ENCODE peak calls at places on chromosomes 2 and 18, in six cellular contexts. B is neuronal stem cell, D is hepatocyte, Y is astrocyte, W is neural progenitor cell, L is H1. O is an unnamed sample.

GRCh38 chr2:51553456-51553855 is 521.5 kb upstream of the NRXN1 start:
- DNase-seq in B (no peak), D (no peak), Y (no peak), W (no peak), L (no peak), O (no peak)

GRCh38 chr18:39062426-39062825 is 1496.8 kb upstream of the CELF4 start:
- DNase-seq in B (no peak), D (no peak), Y (no peak), W (no peak), L (no peak), O (no peak)

GRCh38 chr18:59323931-59324622 is 5.6 kb upstream of the CPLX4 start:
- DNase-seq in B (no peak), D (no peak), Y (peak; percentile 69), W (peak; percentile 26), L (no peak), O (no peak)

GRCh38 chr2:106816974-106817373 is 69.0 kb downstream of the ST6GAL2 start:
- DNase-seq in B (no peak), D (no peak), Y (no peak), W (no peak), L (no peak), O (no peak)

GRCh38 chr2:229392214-229392613 is 121.1 kb upstream of the PID1 start:
- DNase-seq in B (no peak), D (no peak), Y (peak; percentile 89), W (no peak), L (no peak), O (no peak)

GRCh38 chr2:120715356-120715755 is 20.3 kb upstream of the GLI2 start:
- DNase-seq in B (no peak), D (no peak), Y (no peak), W (no peak), L (no peak), O (no peak)

GRCh38 chr2:203688798-203689197 is 17.6 kb upstream of the CD28 start:
- DNase-seq in B (no peak), D (peak; percentile 25), Y (peak; percentile 86), W (peak; percentile 6), L (no peak), O (no peak)

GRCh38 chr2:214843823-214844222 is 34.3 kb upstream of the BARD1 start:
- DNase-seq in B (no peak), D (no peak), Y (no peak), W (no peak), L (no peak), O (no peak)

GRCh38 chr2:109380502-109381326 is 233.1 kb downstream of the SEPTIN10 start:
- DNase-seq in B (no peak), D (no peak), Y (peak; percentile 24), W (no peak), L (peak; percentile 32), O (peak; percentile 41)

GRCh38 chr2:113129519-113130078 is 2.2 kb downstream of the IL1RN start:
- DNase-seq in B (no peak), D (no peak), Y (no peak), W (no peak), L (peak; percentile 7), O (no peak)

GRCh38 chr18:12645751-12646203 is 12.1 kb downstream of the SPIRE1 start:
- DNase-seq in B (no peak), D (peak; percentile 23), Y (no peak), W (no peak), L (no peak), O (peak; percentile 38)

GRCh38 chr2:188974184-188974583 is at the start of gene COL3A1:
- DNase-seq in B (no peak), D (peak; percentile 78), Y (peak; percentile 74), W (no peak), L (no peak), O (no peak)

GRCh38 chr18:36127866-36128845 is 984 bp downstream of the SLC39A6 start:
- DNase-seq in B (peak; percentile 1), D (peak; percentile 46), Y (peak; percentile 38), W (peak; percentile 55), L (no peak), O (peak; percentile 5)

GRCh38 chr2:17162721-17163120 is 355.5 kb downstream of the RAD51AP2 start:
- DNase-seq in B (no peak), D (peak; percentile 11), Y (no peak), W (no peak), L (no peak), O (no peak)

GRCh38 chr2:36452279-36452678 is 96.7 kb downstream of the CRIM1 start:
- DNase-seq in B (no peak), D (no peak), Y (peak; percentile 69), W (no peak), L (no peak), O (peak; percentile 20)

GRCh38 chr2:179729961-179730360 is 131.5 kb downstream of the ZNF385B start:
- DNase-seq in B (no peak), D (no peak), Y (no peak), W (no peak), L (no peak), O (no peak)

GRCh38 chr18:58605027-58606020 is 23.6 kb downstream of the ALPK2 start:
- DNase-seq in B (no peak), D (no peak), Y (peak; percentile 94), W (no peak), L (no peak), O (peak; percentile 79)

GRCh38 chr2:53782681-53783080 is 4.1 kb downstream of the ASB3 start:
- DNase-seq in B (no peak), D (no peak), Y (no peak), W (no peak), L (no peak), O (no peak)

GRCh38 chr2:66494708-66495107 is 59.8 kb downstream of the MEIS1 start:
- DNase-seq in B (no peak), D (no peak), Y (peak; percentile 89), W (no peak), L (no peak), O (peak; percentile 88)

GRCh38 chr2:12170151-12170550 is 423.7 kb downstream of the LPIN1 start:
- DNase-seq in B (no peak), D (no peak), Y (no peak), W (no peak), L (no peak), O (no peak)

GRCh38 chr2:12169721-12170120 is 423.3 kb downstream of the LPIN1 start:
- DNase-seq in B (no peak), D (peak; percentile 30), Y (peak; percentile 95), W (peak; percentile 31), L (no peak), O (no peak)

GRCh38 chr2:12167525-12168317 is 421.3 kb downstream of the LPIN1 start:
- DNase-seq in B (peak; percentile 38), D (no peak), Y (no peak), W (peak; percentile 78), L (peak; percentile 58), O (no peak)

GRCh38 chr2:12168354-12169059 is 422.1 kb downstream of the LPIN1 start:
- DNase-seq in B (no peak), D (no peak), Y (no peak), W (no peak), L (no peak), O (no peak)

GRCh38 chr2:12169060-12169406 is 422.6 kb downstream of the LPIN1 start:
- DNase-seq in B (no peak), D (no peak), Y (peak; percentile 94), W (no peak), L (no peak), O (no peak)
- H3K4me3 ChIP-seq in B (no peak overlapping the region), D (no peak overlapping the region), Y (no peak overlapping the region), W (no peak overlapping the region), L (no peak overlapping the region), O (no peak overlapping the region)

GRCh38 chr2:128378231-128379020 is 59.8 kb upstream of the HS6ST1 start:
- DNase-seq in B (no peak), D (no peak), Y (no peak), W (no peak), L (no peak), O (no peak)
- H2AFZ ChIP-seq in B (peak overlapping the region; percentile 56), D (no peak overlapping the region), Y (peak overlapping the region; percentile 81), W (no peak overlapping the region), L (peak overlapping the region; percentile 18), O (no peak overlapping the region)

DNA sequence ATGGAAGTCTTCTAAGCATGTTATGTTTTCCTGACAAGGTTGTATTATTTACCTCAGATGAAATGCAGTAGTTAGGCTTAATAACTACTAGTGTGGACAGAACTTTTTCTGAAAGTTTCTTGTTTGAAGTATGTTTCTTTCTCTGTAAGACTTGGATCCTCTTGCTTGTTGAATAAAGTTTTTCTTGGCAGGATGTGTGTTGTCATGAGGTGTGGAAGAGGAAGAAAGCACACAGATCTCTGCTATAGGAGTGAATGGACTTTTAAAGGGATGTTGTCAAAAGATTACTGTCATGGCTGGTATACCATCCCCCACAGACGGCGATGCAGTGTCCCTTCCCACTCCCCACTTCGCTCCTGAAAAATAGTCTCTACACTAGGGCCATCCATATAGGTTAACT is 2.6 kb downstream of the CAB39 start:
- DNase-seq in B (no peak), D (no peak), Y (peak; percentile 35), W (no peak), L (no peak), O (no peak)
- H3K4me3 ChIP-seq in B (no peak overlapping the region), D (peak overlapping the region; percentile 98), Y (peak overlapping the region; percentile 8), W (no peak overlapping the region), L (no peak overlapping the region), O (peak overlapping the region; percentile 100)

DNA sequence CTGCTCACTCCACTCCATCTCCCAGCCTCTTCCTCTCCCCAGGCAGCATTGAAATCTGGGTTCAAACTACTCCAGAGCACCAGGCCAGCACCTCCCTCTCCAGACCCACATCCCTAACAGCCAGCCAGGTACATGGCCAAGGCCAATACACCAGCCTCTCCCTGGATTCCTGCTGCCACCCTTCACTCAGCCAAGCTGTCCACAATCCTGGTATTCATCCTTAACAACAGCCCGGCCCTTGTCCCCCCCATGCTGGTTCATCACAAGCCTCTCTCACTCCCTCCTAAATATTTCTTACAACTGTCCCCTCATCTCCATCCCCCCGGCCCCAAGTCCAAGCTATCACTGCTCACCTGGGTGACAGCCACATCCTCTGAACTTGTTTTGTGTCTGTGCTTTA is 129.9 kb upstream of the HAAO start:
- DNase-seq in B (no peak), D (no peak), Y (no peak), W (no peak), L (no peak), O (no peak)
- H2AFZ ChIP-seq in B (peak overlapping the region; percentile 16), D (no peak overlapping the region), Y (no peak overlapping the region), W (no peak overlapping the region), L (no peak overlapping the region), O (no peak overlapping the region)

GRCh38 chr2:118010470-118010869 is 3.4 kb downstream of the CCDC93 start:
- DNase-seq in B (no peak), D (no peak), Y (no peak), W (no peak), L (no peak), O (no peak)

GRCh38 chr2:118014492-118014824 is 588 bp upstream of the CCDC93 start:
- DNase-seq in B (no peak), D (no peak), Y (no peak), W (peak; percentile 52), L (no peak), O (no peak)

GRCh38 chr2:118012778-118013177 is 1.1 kb downstream of the CCDC93 start:
- DNase-seq in B (no peak), D (no peak), Y (no peak), W (no peak), L (no peak), O (peak; percentile 14)

GRCh38 chr2:118013724-118014491 is at the start of gene CCDC93:
- DNase-seq in B (peak; percentile 86), D (peak; percentile 93), Y (peak; percentile 47), W (peak; percentile 91), L (peak; percentile 92), O (peak; percentile 87)

GRCh38 chr2:118013221-118013723 is 598 bp downstream of the CCDC93 start:
- DNase-seq in B (peak; percentile 17), D (peak; percentile 73), Y (no peak), W (peak; percentile 47), L (peak; percentile 71), O (peak; percentile 7)
- H3K4me3 ChIP-seq in B (peak overlapping the region; percentile 98), D (peak overlapping the region; percentile 98), Y (peak overlapping the region; percentile 75), W (peak overlapping the region; percentile 97), L (peak overlapping the region; percentile 93), O (peak overlapping the region; percentile 100)

GRCh38 chr18:54712758-54713157 is 115.5 kb upstream of the RAB27B start:
- DNase-seq in B (no peak), D (no peak), Y (no peak), W (no peak), L (no peak), O (no peak)
- H2AFZ ChIP-seq in B (no peak overlapping the region), D (no peak overlapping the region), Y (no peak overlapping the region), W (no peak overlapping the region), L (no peak overlapping the region), O (no peak overlapping the region)

O was measured in PC-3.